ENCODE peak calls at places on chromosome X, in ten cellular contexts. F is T follicular helper cell; J is sciatic nerve; N is HepG2; R is HCT116; M is WTC11; T is nephron progenitor cell; X is amniotic stem cell; D is naive thymus-derived CD4-positive, alpha-beta T cell; Z is activated CD4-positive, alpha-beta memory T cell treated with anti-CD3 and anti-CD28 coated beads for 36 hours. C is an unnamed sample.
A peak's percentile ranks its signal among the peaks of the same experiment; 100 is the strongest.

GRCh38 chrX:132614297-132614696 is 125.5 kb upstream of the MBNL3 start:
- DNase-seq in F (no peak), J (no peak), N (peak; percentile 38), R (no peak), M (peak; percentile 24), T (peak; percentile 36), X (no peak), D (no peak), Z (no peak), C (peak; percentile 1)

GRCh38 chrX:66625525-66625924 is 13.4 kb downstream of the EDA2R start:
- DNase-seq in F (no peak), J (no peak), N (no peak), R (no peak), M (no peak), T (no peak), X (no peak), D (no peak), Z (no peak), C (no peak)

GRCh38 chrX:102808336-102808735 is 87.8 kb downstream of the GPRASP3 start:
- DNase-seq in F (no peak), J (no peak), N (no peak), R (no peak), M (no peak), T (no peak), X (no peak), D (no peak), Z (no peak), C (peak; percentile 28)

GRCh38 chrX:84729809-84730208 is 227.6 kb upstream of the HDX start:
- DNase-seq in F (no peak), J (no peak), N (peak; percentile 5), R (no peak), M (peak; percentile 26), T (peak; percentile 8), X (no peak), D (no peak), Z (no peak), C (peak; percentile 21)

GRCh38 chrX:71282514-71283408 is 674 bp upstream of the NONO start:
- DNase-seq in F (peak; percentile 23), J (no peak), N (peak; percentile 29), R (peak; percentile 4), M (no peak), T (peak; percentile 4), X (no peak), D (peak; percentile 31), Z (peak; percentile 82), C (peak; percentile 62)

GRCh38 chrX:124736553-124737240 is 390.3 kb downstream of the SH2D1A start:
- DNase-seq in F (peak; percentile 45), J (no peak), N (no peak), R (no peak), M (peak; percentile 86), T (peak; percentile 19), X (no peak), D (peak; percentile 72), Z (peak; percentile 63), C (no peak)

GRCh38 chrX:38868941-38869378 is 67.7 kb downstream of the MID1IP1 start:
- DNase-seq in F (no peak), J (no peak), N (no peak), R (no peak), M (no peak), T (no peak), X (no peak), D (no peak), Z (no peak), C (peak; percentile 78)

GRCh38 chrX:110284159-110284558 is 33.7 kb downstream of the AMMECR1 start:
- DNase-seq in F (no peak), J (no peak), N (no peak), R (no peak), M (no peak), T (no peak), X (peak; percentile 4), D (no peak), Z (no peak), C (peak; percentile 72)

GRCh38 chrX:39795591-39795990 is 302.2 kb downstream of the BCOR start:
- DNase-seq in F (no peak), J (no peak), N (no peak), R (no peak), M (no peak), T (no peak), X (no peak), D (no peak), Z (no peak), C (no peak)

GRCh38 chrX:40108084-40108958 is 10.6 kb upstream of the BCOR start:
- DNase-seq in F (no peak), J (peak; percentile 75), N (peak; percentile 74), R (no peak), M (peak; percentile 31), T (peak; percentile 72), X (no peak), D (no peak), Z (no peak), C (no peak)

GRCh38 chrX:70039758-70040157 is 10.0 kb downstream of the AWAT2 start:
- DNase-seq in F (no peak), J (no peak), N (no peak), R (no peak), M (no peak), T (no peak), X (no peak), D (no peak), Z (no peak), C (peak; percentile 47)